ENCODE peak calls at places on chromosome 21, in eight cellular contexts. Y is T-helper 9 cell; T is left kidney; R is adipocyte; Q is breast epithelium; H is dorsolateral prefrontal cortex; G is stimulated activated CD8-positive, alpha-beta memory T cell treated with anti-CD3 and anti-CD28 coated beads, Interleukin-7, amount 100 ng/mL, for 24 hours; M is upper lobe of right lung. S is an unnamed sample.

GRCh38 chr21:22575165-22575584 is 1577.0 kb downstream of the NCAM2 start:
- DNase-seq in Y (no peak), T (peak; percentile 58), R (no peak), Q (no peak), H (no peak), G (no peak), M (no peak), S (no peak)

GRCh38 chr21:26280715-26281310 is 110.2 kb upstream of the APP start:
- DNase-seq in Y (no peak), T (peak; percentile 77), R (peak; percentile 3), Q (no peak), H (no peak), G (no peak), M (no peak), S (no peak)

GRCh38 chr21:39313457-39314154 is at the start of gene BRWD1:
- DNase-seq in Y (peak; percentile 72), T (peak; percentile 94), R (peak; percentile 93), Q (peak; percentile 68), H (peak; percentile 81), G (peak; percentile 52), M (peak; percentile 92), S (peak; percentile 76)

GRCh38 chr21:43812139-43812821 is 22.9 kb downstream of the RRP1 start:
- DNase-seq in Y (no peak), T (no peak), R (no peak), Q (no peak), H (no peak), G (no peak), M (peak; percentile 89), S (no peak)

GRCh38 chr21:27393726-27394125 is 426.8 kb upstream of the ADAMTS5 start:
- DNase-seq in Y (no peak), T (no peak), R (no peak), Q (no peak), H (no peak), G (no peak), M (no peak), S (no peak)

GRCh38 chr21:26686705-26687104 is 113.6 kb upstream of the CYYR1 start:
- DNase-seq in Y (no peak), T (no peak), R (no peak), Q (no peak), H (no peak), G (no peak), M (no peak), S (no peak)

GRCh38 chr21:36104306-36105300 is 30.3 kb upstream of the CBR3 start:
- DNase-seq in Y (peak; percentile 18), T (peak; percentile 95), R (peak; percentile 57), Q (no peak), H (peak; percentile 72), G (peak; percentile 21), M (no peak), S (no peak)

GRCh38 chr21:46253610-46254124 is 25.1 kb upstream of the LSS start:
- DNase-seq in Y (peak; percentile 14), T (peak; percentile 22), R (no peak), Q (no peak), H (no peak), G (peak; percentile 9), M (peak; percentile 15), S (no peak)

GRCh38 chr21:40049031-40049958 is 182.1 kb downstream of the PCP4 start:
- DNase-seq in Y (no peak), T (peak; percentile 35), R (peak; percentile 60), Q (no peak), H (no peak), G (no peak), M (no peak), S (no peak)

S was measured in stimulated activated effector memory CD8-positive, alpha-beta T cell treated with anti-CD3 and anti-CD28 coated beads, Interleukin-12 subunit alpha, Interleukin-12 subunit beta, amount 100 ng/mL, for 72 hours.